ENCODE peak calls at places on chromosomes 6 and 20, in six cellular contexts. N is brain microvascular endothelial cell, K is esophagus squamous epithelium, X is PC-3, Z is hepatocyte, Y is HAP-1. O is an unnamed sample.

GRCh38 chr6:13431059-13431656 is 56.2 kb downstream of the GFOD1 start:
- DNase-seq in N (no peak), Y (no peak), Z (no peak), K (no peak), X (no peak), O (no peak)

GRCh38 chr6:167501831-167502385 is 177.0 kb downstream of the TTLL2 start:
- DNase-seq in N (no peak), Z (peak; percentile 74), X (peak; percentile 18), K (no peak), Y (peak; percentile 40), O (no peak)

GRCh38 chr6:163415176-163415619 is 680 bp downstream of the QKI start:
- DNase-seq in Y (peak; percentile 27), K (no peak), X (no peak), Z (no peak), N (no peak), O (no peak)

GRCh38 chr6:26022166-26022510 is 59.5 kb downstream of the TRIM38 start:
- DNase-seq in N (peak; percentile 78), Z (peak; percentile 82), Y (peak; percentile 75), K (no peak), X (peak; percentile 77), O (no peak)

GRCh38 chr20:3041818-3042504 is 1.5 kb upstream of the GNRH2 start:
- DNase-seq in N (no peak), Z (no peak), Y (no peak), K (no peak), X (no peak), O (no peak)

GRCh38 chr6:166853371-166854325 is 102.7 kb downstream of the RNASET2 start:
- DNase-seq in Y (no peak), N (no peak), Z (no peak), K (no peak), X (no peak), O (peak; percentile 82)

GRCh38 chr20:835220-836045 is 1.9 kb downstream of the FAM110A start:
- DNase-seq in K (no peak), Y (no peak), X (no peak), N (no peak), Z (no peak), O (no peak)

GRCh38 chr6:151494235-151494950 is 576 bp downstream of the CCDC170 start:
- DNase-seq in X (peak; percentile 16), Z (peak; percentile 60), N (peak; percentile 32), Y (peak; percentile 31), K (no peak), O (no peak)

GRCh38 chr20:43900062-43900461 is 14.6 kb upstream of the TOX2 start:
- DNase-seq in X (no peak), Y (no peak), K (no peak), N (no peak), Z (no peak), O (no peak)

GRCh38 chr20:10646006-10646405 is 27.8 kb downstream of the JAG1 start:
- DNase-seq in N (no peak), Z (no peak), X (no peak), Y (no peak), K (no peak), O (no peak)

GRCh38 chr6:133906050-133906449 is 17.1 kb downstream of the TCF21 start:
- DNase-seq in N (peak; percentile 60), K (no peak), X (no peak), Z (no peak), Y (no peak), O (no peak)

GRCh38 chr6:11231564-11232176 is 798 bp downstream of the NEDD9 start:
- DNase-seq in N (no peak), Z (no peak), X (peak; percentile 61), Y (peak; percentile 74), K (no peak), O (no peak)

GRCh38 chr6:36368921-36369880 is 18.3 kb downstream of the ETV7 start:
- DNase-seq in Z (no peak), Y (no peak), K (no peak), N (peak; percentile 55), X (no peak), O (no peak)

GRCh38 chr20:59997886-59998285 is 39.7 kb downstream of the CDH26 start:
- DNase-seq in K (no peak), Z (no peak), Y (no peak), N (no peak), X (no peak), O (peak; percentile 55)

GRCh38 chr6:165767228-165767627 is 104.2 kb upstream of the PDE10A start:
- DNase-seq in N (peak; percentile 15), K (no peak), Y (no peak), X (no peak), Z (no peak), O (peak; percentile 24)

GRCh38 chr6:130708338-130708737 is 118.9 kb upstream of the SMLR1 start:
- DNase-seq in X (peak; percentile 64), Z (peak; percentile 39), Y (no peak), N (no peak), K (no peak), O (no peak)

GRCh38 chr6:117498159-117498558 is 15.7 kb downstream of the DCBLD1 start:
- DNase-seq in K (no peak), Y (no peak), X (peak; percentile 81), N (peak; percentile 65), Z (no peak), O (no peak)

GRCh38 chr6:20098267-20098876 is 113.9 kb downstream of the MBOAT1 start:
- DNase-seq in N (no peak), Y (no peak), X (no peak), Z (no peak), K (no peak), O (no peak)

GRCh38 chr6:44386364-44386928 is 1.1 kb upstream of the CDC5L start:
- DNase-seq in X (no peak), Y (no peak), N (no peak), Z (peak; percentile 38), K (no peak), O (no peak)

GRCh38 chr20:44050925-44051660 is 135.9 kb downstream of the JPH2 start:
- DNase-seq in N (no peak), K (no peak), Z (no peak), Y (no peak), X (no peak), O (peak; percentile 77)

GRCh38 chr20:53387983-53388675 is 205.5 kb downstream of the ZNF217 start:
- DNase-seq in Z (no peak), X (no peak), K (no peak), Y (no peak), N (no peak), O (no peak)

GRCh38 chr20:18172379-18172778 is 34.7 kb downstream of the KAT14 start:
- DNase-seq in Y (no peak), Z (no peak), X (peak; percentile 57), N (no peak), K (no peak), O (no peak)

GRCh38 chr20:18176318-18176785 is 38.7 kb downstream of the KAT14 start:
- DNase-seq in K (no peak), Y (no peak), N (no peak), X (no peak), Z (no peak), O (no peak)

GRCh38 chr20:18180815-18181214 is 43.2 kb downstream of the KAT14 start:
- DNase-seq in N (no peak), Y (no peak), Z (no peak), X (no peak), K (no peak), O (no peak)

DNA sequence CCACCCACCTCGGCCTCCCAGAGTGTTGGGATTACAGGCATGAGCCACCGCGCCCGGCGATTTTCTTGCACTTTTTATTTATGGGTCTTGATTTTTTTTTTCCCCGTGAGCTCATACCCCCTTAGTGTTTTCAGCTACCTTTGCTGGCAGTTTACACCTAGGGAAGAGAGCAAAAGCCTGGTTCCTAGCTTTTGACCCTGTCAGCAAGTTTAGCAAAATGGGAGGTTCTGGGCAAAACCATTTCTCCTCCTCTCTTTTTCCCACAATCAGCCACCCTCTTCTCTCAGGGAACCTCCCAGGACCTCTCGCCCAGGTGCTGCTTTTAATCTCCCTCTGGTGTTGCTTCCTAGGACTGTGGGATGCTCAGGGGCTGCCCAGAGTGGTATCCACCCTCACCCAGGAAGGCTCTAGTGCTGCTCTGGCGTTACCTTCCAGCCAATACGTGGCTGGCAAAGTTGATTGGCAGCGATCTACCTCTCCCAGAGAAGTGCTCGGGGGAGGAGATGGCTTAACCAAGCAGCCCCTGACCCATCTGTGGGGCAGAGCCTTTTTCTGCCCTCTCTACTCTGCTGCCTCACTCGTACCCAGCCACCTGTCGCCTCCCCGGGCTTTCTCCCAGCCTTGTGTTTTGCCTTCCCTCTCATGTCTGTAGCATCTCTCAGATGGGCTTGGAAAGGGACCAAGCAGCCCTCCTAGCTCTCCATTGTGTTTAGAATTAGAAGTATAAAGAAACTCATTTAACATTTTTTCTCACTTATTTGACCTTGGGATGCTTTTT is 37.4 kb downstream of the KAT14 start:
- DNase-seq in X (no peak), N (no peak), Y (no peak), Z (no peak), K (no peak), O (no peak)
- H3K36me3 ChIP-seq in X (peaks cover 11% of the 10 kb centered on the region), N (no peaks in the 10 kb centered on the region), Y (peaks cover 2% of the 10 kb centered on the region), Z (no peaks in the 10 kb centered on the region), K (no peaks in the 10 kb centered on the region), O (peaks cover 18% of the 10 kb centered on the region)

GRCh38 chr6:33018418-33018817 is 9.0 kb upstream of the HLA-DOA start:
- DNase-seq in N (no peak), K (no peak), X (no peak), Y (no peak), Z (no peak), O (no peak)
- H3K27me3 ChIP-seq in N (no peaks in the 10 kb centered on the region), K (peaks cover 25% of the 10 kb centered on the region), X (peaks cover 76% of the 10 kb centered on the region), Y (peaks cover 61% of the 10 kb centered on the region), Z (no peaks in the 10 kb centered on the region), O (peaks cover 4% of the 10 kb centered on the region)

DNA sequence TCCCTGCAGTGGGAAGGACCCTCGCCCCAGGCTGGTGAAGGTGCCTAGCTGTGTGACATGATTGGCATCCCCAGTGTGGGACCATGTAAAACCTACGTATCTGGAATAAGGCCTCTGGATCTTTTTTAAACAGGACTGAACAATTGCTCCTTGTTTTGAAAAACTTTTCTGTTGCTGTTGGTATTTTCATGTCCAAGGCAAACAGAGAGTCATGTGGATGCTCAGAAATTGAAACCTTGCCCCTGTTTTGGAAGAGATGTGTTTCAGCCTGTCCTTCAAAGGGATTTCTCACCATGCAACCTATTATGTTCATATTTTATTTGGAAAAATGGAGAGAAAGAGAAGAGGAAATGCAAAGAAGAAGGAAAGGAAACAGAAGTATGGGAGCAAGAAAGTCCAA is 362.3 kb downstream of the PKHD1 start:
- DNase-seq in Y (no peak), K (no peak), Z (no peak), N (no peak), X (no peak), O (no peak)
- H3K36me3 ChIP-seq in Y (no peaks in the 10 kb centered on the region), K (no peaks in the 10 kb centered on the region), Z (no peaks in the 10 kb centered on the region), N (no peaks in the 10 kb centered on the region), X (no peaks in the 10 kb centered on the region), O (no peaks in the 10 kb centered on the region)

DNA sequence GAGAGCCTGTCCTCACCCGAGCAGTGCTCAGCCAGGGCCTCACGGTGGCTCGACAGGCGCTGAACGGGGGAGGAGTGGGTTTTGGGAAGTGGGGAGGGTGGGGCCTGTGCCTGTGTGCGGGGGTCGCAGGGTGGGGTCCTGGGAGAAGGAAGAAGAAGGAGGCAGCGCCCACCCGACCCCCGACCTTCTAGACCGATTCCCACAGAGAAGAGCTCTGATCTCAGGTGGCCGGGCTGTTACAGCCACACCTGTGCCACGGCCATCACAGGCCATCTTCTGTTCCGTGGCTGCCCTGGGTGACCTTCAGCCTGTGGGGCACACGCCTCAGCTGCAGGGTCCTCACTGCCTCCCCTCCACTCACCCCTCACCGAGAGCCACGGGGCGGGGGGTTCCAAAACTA is 41.4 kb upstream of the GATA5 start:
- DNase-seq in Y (no peak), X (no peak), Z (no peak), N (no peak), K (no peak), O (no peak)
- H3K27me3 ChIP-seq in Y (peaks cover 12% of the 10 kb centered on the region), X (no peaks in the 10 kb centered on the region), Z (no peaks in the 10 kb centered on the region), N (peaks cover 13% of the 10 kb centered on the region), K (peaks cover 86% of the 10 kb centered on the region), O (no peaks in the 10 kb centered on the region)